ENCODE peak calls at places on chromosomes 2 and 18, in five cellular contexts. Y is H9, I is H1, T is trophoblast cell, L is mesenchymal stem cell. N is an unnamed sample.

GRCh38 chr2:223941579-223942277 is 3.4 kb downstream of the WDFY1 start:
- DNase-seq in T (no peak), I (no peak), Y (no peak), L (peak), N (no peak)

GRCh38 chr2:23384551-23385349 is at the start of gene KLHL29:
- DNase-seq in L (peak), I (no peak), Y (peak), T (peak), N (no peak)

GRCh38 chr2:121078869-121079268 is 206.1 kb downstream of the TFCP2L1 start:
- DNase-seq in T (no peak), I (no peak), Y (no peak), L (no peak), N (no peak)

GRCh38 chr2:15912203-15912602 is 28.1 kb upstream of the MYCN start:
- DNase-seq in Y (no peak), L (peak), I (no peak), T (peak), N (no peak)

GRCh38 chr2:127563458-127564428 is 28.3 kb downstream of the MYO7B start:
- DNase-seq in I (no peak), L (no peak), Y (no peak), T (no peak), N (no peak)

GRCh38 chr2:185188656-185189055 is 549.9 kb upstream of the FSIP2 start:
- DNase-seq in Y (no peak), L (no peak), T (no peak), I (no peak), N (no peak)

GRCh38 chr2:109130726-109130995 is 1.7 kb downstream of the SH3RF3 start:
- DNase-seq in T (no peak), Y (no peak), I (no peak), L (no peak), N (no peak)

GRCh38 chr18:59502222-59502898 is 143.3 kb upstream of the LMAN1 start:
- DNase-seq in L (peak), I (no peak), Y (no peak), T (no peak), N (no peak)

GRCh38 chr2:188787002-188787660 is 187.0 kb upstream of the COL3A1 start:
- DNase-seq in T (peak), Y (no peak), L (peak), I (no peak), N (no peak)

GRCh38 chr18:48991299-48992055 is 40.7 kb upstream of the SMAD7 start:
- DNase-seq in L (no peak), I (no peak), T (peak), Y (no peak), N (no peak)

GRCh38 chr18:13570856-13571495 is 155.4 kb downstream of the FAM210A start:
- DNase-seq in L (no peak), T (no peak), Y (no peak), I (no peak), N (no peak)

GRCh38 chr2:88192613-88193012 is 22.5 kb downstream of the THNSL2 start:
- DNase-seq in I (no peak), Y (no peak), T (no peak), L (no peak), N (no peak)

GRCh38 chr2:72694715-72695496 is 130.9 kb downstream of the EXOC6B start:
- DNase-seq in L (peak), T (peak), I (no peak), Y (no peak), N (no peak)

GRCh38 chr2:217204358-217204757 is 344.5 kb upstream of the TNP1 start:
- DNase-seq in I (no peak), Y (no peak), L (peak), T (peak), N (no peak)

GRCh38 chr18:76972241-76972640 is 149.9 kb downstream of the ZNF236 start:
- DNase-seq in L (no peak), Y (no peak), I (no peak), T (no peak), N (no peak)

GRCh38 chr18:54717673-54718435 is 110.4 kb upstream of the RAB27B start:
- DNase-seq in Y (peak), I (peak), L (peak), T (no peak), N (no peak)

GRCh38 chr18:27558388-27559158 is 373.5 kb upstream of the CHST9 start:
- DNase-seq in I (no peak), L (no peak), Y (no peak), T (no peak), N (no peak)

GRCh38 chr2:43218221-43218549 is 8.2 kb downstream of the ZFP36L2 start:
- DNase-seq in T (no peak), Y (no peak), L (peak), I (no peak), N (no peak)

GRCh38 chr2:12120281-12121150 is 374.1 kb downstream of the LPIN1 start:
- DNase-seq in T (no peak), Y (no peak), I (no peak), L (peak), N (no peak)

GRCh38 chr18:40810371-40810770 is 1144.7 kb upstream of the PIK3C3 start:
- DNase-seq in L (peak), I (no peak), T (peak), Y (no peak), N (no peak)

GRCh38 chr18:75454022-75454795 is 26.7 kb upstream of the SMIM21 start:
- DNase-seq in Y (no peak), I (no peak), T (no peak), L (no peak), N (no peak)

GRCh38 chr2:235105821-235106359 is 154.1 kb downstream of the SH3BP4 start:
- DNase-seq in Y (no peak), L (peak), T (no peak), I (no peak), N (no peak)
- H2BK12ac ChIP-seq in Y (no peak), L (no peak), T (no peak), I (peak), N (no peak)

GRCh38 chr2:106770986-106771385 is 115.0 kb downstream of the ST6GAL2 start:
- DNase-seq in T (no peak), L (no peak), I (no peak), Y (no peak), N (no peak)

GRCh38 chr2:106771811-106772210 is 114.2 kb downstream of the ST6GAL2 start:
- DNase-seq in Y (no peak), T (no peak), L (no peak), I (no peak), N (no peak)
- H2BK5ac ChIP-seq in Y (no peak), T (no peak), L (no peak), I (no peak), N (no peak)

GRCh38 chr2:45332567-45332966 is 278.5 kb downstream of the SRBD1 start:
- DNase-seq in Y (no peak), I (no peak), L (no peak), T (no peak), N (no peak)
- H2BK12ac ChIP-seq in Y (no peak), I (peak), L (no peak), T (no peak), N (no peak)

GRCh38 chr2:233854241-233854981 is at the start of gene HJURP:
- DNase-seq in T (peak), Y (peak), I (peak), L (peak), N (peak)
- H2BK5ac ChIP-seq in T (peak), Y (peak), I (peak), L (peak), N (peak)

GRCh38 chr2:195863564-195863963 is 205.1 kb downstream of the DNAH7 start:
- DNase-seq in I (no peak), L (no peak), Y (no peak), T (no peak), N (no peak)

GRCh38 chr2:195861821-195862220 is 204.8 kb downstream of the SLC39A10 start:
- DNase-seq in Y (no peak), T (no peak), L (no peak), I (no peak), N (no peak)

GRCh38 chr2:195864316-195864715 is 204.3 kb downstream of the DNAH7 start:
- DNase-seq in I (no peak), T (no peak), Y (no peak), L (no peak), N (no peak)

GRCh38 chr2:195863121-195863520 is 205.5 kb downstream of the DNAH7 start:
- DNase-seq in Y (no peak), T (no peak), I (no peak), L (no peak), N (no peak)

DNA sequence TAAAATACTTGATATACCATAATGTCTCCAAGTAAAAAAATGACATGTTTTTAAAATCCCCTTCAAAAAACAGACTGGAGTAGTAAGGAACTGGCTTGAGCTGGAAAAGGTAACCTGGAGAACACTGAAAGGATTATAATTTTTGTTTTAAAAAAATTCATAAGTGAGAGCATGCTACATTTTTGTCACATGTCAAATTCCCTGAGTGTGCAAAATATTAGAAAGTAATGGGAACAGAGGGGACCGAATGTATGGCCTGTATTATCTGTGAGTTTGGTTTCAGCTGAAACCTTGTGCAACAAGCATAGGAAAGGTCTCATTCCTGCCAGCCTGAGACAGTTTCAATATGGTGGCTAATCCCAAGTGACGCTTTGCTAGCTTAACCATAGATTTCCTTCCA is 202.5 kb downstream of the SLC39A10 start:
- DNase-seq in I (no peak), L (no peak), T (no peak), Y (no peak), N (no peak)
- H2BK12ac ChIP-seq in I (no peak), L (no peak), T (no peak), Y (no peak), N (no peak)

DNA sequence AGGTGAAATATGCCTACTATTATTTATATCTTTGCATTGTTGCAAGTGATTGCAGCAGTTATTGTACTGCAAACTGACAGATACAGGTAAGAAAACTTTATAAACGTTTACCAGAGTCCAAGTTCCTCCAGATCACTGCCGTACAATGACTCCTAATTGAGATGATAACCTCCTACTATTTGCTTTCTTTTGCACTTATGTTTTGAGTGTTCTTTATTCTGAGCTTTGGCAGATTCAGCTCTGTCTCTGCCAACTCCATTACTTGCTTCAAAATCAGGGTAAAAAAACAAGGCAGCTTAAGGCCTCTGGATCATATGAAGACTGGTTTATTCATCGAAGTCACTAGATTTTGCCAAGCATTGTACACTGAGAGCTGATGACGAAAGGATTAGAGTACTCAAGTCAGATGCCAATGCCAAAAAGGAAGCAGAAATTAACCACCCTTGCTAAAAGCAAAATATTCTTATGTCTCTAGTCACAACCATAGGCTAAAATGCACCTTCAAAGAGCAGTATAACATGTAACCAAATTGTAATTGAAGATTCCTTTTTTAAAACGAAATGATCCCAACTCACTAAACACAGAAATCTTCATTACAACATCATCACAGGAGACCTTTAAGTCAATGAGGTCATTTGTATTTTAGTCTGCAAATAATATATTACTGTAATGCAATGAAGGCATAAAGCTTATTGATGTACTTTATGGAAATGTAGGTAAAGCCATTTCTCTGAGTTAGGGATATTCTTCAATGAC is 10.5 kb upstream of the IKZF2 start:
- DNase-seq in Y (no peak), I (no peak), T (no peak), L (peak), N (no peak)
- H2BK5ac ChIP-seq in Y (no peak), I (no peak), T (no peak), L (no peak), N (no peak)

DNA sequence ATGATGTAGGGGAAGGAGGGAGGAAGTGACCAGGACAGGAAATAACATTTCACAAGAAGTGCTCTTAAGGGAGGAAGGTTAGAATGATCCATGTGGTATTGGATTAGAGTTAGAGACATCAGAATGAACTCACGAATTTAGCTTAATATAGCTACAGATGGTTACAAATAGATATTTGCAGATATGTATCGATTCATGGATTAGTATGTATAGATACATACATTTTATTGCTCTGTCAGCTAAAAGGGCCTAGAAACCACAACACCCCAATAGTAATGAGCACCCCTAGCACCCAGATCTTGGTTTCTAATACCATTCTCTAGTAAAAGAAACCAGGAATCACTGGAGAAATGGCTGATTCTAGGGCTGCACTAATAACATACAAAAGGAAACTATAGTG is 59.6 kb upstream of the LTBP1 start:
- DNase-seq in T (no peak), L (no peak), Y (no peak), I (no peak), N (no peak)
- H2BK12ac ChIP-seq in T (no peak), L (no peak), Y (no peak), I (no peak), N (no peak)

GRCh38 chr2:9174771-9175441 is 31.7 kb upstream of the ASAP2 start:
- DNase-seq in L (peak), Y (peak), T (peak), I (peak), N (no peak)
- H2BK5ac ChIP-seq in L (no peak), Y (no peak), T (peak), I (no peak), N (no peak)

GRCh38 chr2:140273396-140273795 is 1493.2 kb upstream of the NXPH2 start:
- DNase-seq in Y (no peak), I (no peak), T (no peak), L (no peak), N (no peak)

GRCh38 chr2:140273958-140274357 is 1493.8 kb upstream of the NXPH2 start:
- DNase-seq in T (no peak), Y (no peak), I (no peak), L (no peak), N (no peak)

GRCh38 chr2:140275427-140275826 is 1495.2 kb upstream of the NXPH2 start:
- DNase-seq in Y (no peak), T (peak), L (no peak), I (no peak), N (no peak)

GRCh38 chr2:140276661-140277060 is 1496.5 kb upstream of the NXPH2 start:
- DNase-seq in T (no peak), Y (no peak), L (no peak), I (no peak), N (no peak)

GRCh38 chr2:140274891-140275290 is 1494.7 kb upstream of the NXPH2 start:
- DNase-seq in T (peak), L (no peak), I (no peak), Y (no peak), N (no peak)
- H2BK12ac ChIP-seq in T (no peak), L (no peak), I (no peak), Y (no peak), N (no peak)

N was measured in neuronal stem cell.